ENCODE peak calls at places on chromosomes 3 and 15, in five cellular contexts. Y, V, F, X and R are unnamed samples.

GRCh38 chr3:41195970-41196369 is 3.3 kb upstream of the CTNNB1 start:
- DNase-seq in Y (no peak), F (no peak), V (no peak), X (no peak), R (no peak)

GRCh38 chr15:95470997-95471692 is 859.4 kb upstream of the NR2F2 start:
- DNase-seq in X (no peak), Y (no peak), F (no peak), V (peak), R (peak)

GRCh38 chr3:191686626-191687025 is 225.7 kb downstream of the PYDC2 start:
- DNase-seq in Y (no peak), F (no peak), X (no peak), V (no peak), R (no peak)

GRCh38 chr3:146099316-146099715 is 61.7 kb downstream of the PLOD2 start:
- DNase-seq in V (no peak), Y (no peak), F (no peak), X (no peak), R (no peak)

GRCh38 chr3:93973160-93974126 is at the start of gene PROS1:
- DNase-seq in V (peak), X (peak), Y (peak), F (peak), R (peak)

GRCh38 chr15:38193496-38193895 is 59.1 kb upstream of the SPRED1 start:
- DNase-seq in V (peak), F (no peak), X (no peak), Y (no peak), R (peak)

GRCh38 chr3:114527036-114527644 is 233.3 kb downstream of the TIGIT start:
- DNase-seq in V (peak), X (no peak), F (no peak), Y (peak), R (no peak)

GRCh38 chr3:119794971-119795612 is 13.2 kb downstream of the NR1I2 start:
- DNase-seq in X (no peak), F (no peak), V (peak), Y (no peak), R (peak)

GRCh38 chr3:195388380-195388779 is 54.4 kb downstream of the ACAP2 start:
- DNase-seq in X (no peak), V (no peak), Y (no peak), F (no peak), R (no peak)

GRCh38 chr3:197545111-197545510 is 10.7 kb downstream of the BDH1 start:
- DNase-seq in Y (no peak), V (no peak), X (no peak), F (no peak), R (no peak)

GRCh38 chr15:43376017-43376705 is 5.3 kb downstream of the TUBGCP4 start:
- DNase-seq in Y (peak), V (peak), X (no peak), F (peak), R (no peak)

GRCh38 chr15:66815322-66815721 is 113.3 kb downstream of the SMAD6 start:
- DNase-seq in Y (no peak), V (peak), F (no peak), X (no peak), R (peak)

GRCh38 chr15:84858231-84858630 is 26.2 kb upstream of the SLC28A1 start:
- DNase-seq in V (no peak), Y (no peak), X (no peak), F (no peak), R (no peak)